ENCODE peak calls at places on chromosomes 1 and 21, in seven cellular contexts. One of them, this sample, is unnamed.

GRCh38 chr1:89682630-89683029 is 49.7 kb downstream of the LRRC8C start:
- DNase-seq in A549: no peak
- DNase-seq in left lung: no peak
- DNase-seq in thoracic aorta: no peak
- DNase-seq in type B pancreatic cell: no peak
- DNase-seq in breast epithelium: no peak
- DNase-seq in HFF-Myc: no peak
- DNase-seq in this sample: no peak

GRCh38 chr1:106768501-106768900 is 288.0 kb upstream of the PRMT6 start:
- DNase-seq in A549: no peak
- DNase-seq in left lung: no peak
- DNase-seq in thoracic aorta: no peak
- DNase-seq in type B pancreatic cell: no peak
- DNase-seq in breast epithelium: no peak
- DNase-seq in HFF-Myc: no peak
- DNase-seq in this sample: no peak

GRCh38 chr1:115133440-115133839 is 44.1 kb upstream of the TSPAN2 start:
- DNase-seq in A549: no peak
- DNase-seq in left lung: no peak
- DNase-seq in thoracic aorta: no peak
- DNase-seq in type B pancreatic cell: no peak
- DNase-seq in breast epithelium: no peak
- DNase-seq in HFF-Myc: no peak
- DNase-seq in this sample: no peak

GRCh38 chr21:26453258-26453657 is 119.8 kb downstream of the CYYR1 start:
- DNase-seq in A549: no peak
- DNase-seq in left lung: no peak
- DNase-seq in thoracic aorta: no peak
- DNase-seq in type B pancreatic cell: no peak
- DNase-seq in breast epithelium: no peak
- DNase-seq in HFF-Myc: no peak
- DNase-seq in this sample: no peak

GRCh38 chr1:226677121-226678020 is 61.7 kb downstream of the ITPKB start:
- DNase-seq in A549: peak
- DNase-seq in left lung: peak
- DNase-seq in thoracic aorta: peak
- DNase-seq in type B pancreatic cell: no peak
- DNase-seq in breast epithelium: peak
- DNase-seq in HFF-Myc: no peak
- DNase-seq in this sample: no peak

GRCh38 chr1:61241864-61242472 is 159.6 kb downstream of the NFIA start:
- DNase-seq in A549: no peak
- DNase-seq in left lung: no peak
- DNase-seq in thoracic aorta: no peak
- DNase-seq in type B pancreatic cell: no peak
- DNase-seq in breast epithelium: no peak
- DNase-seq in HFF-Myc: no peak
- DNase-seq in this sample: no peak

GRCh38 chr1:111656093-111657017 is 36.8 kb downstream of the RAP1A start:
- DNase-seq in A549: peak
- DNase-seq in left lung: no peak
- DNase-seq in thoracic aorta: peak
- DNase-seq in type B pancreatic cell: no peak
- DNase-seq in breast epithelium: no peak
- DNase-seq in HFF-Myc: peak
- DNase-seq in this sample: no peak

GRCh38 chr1:225602590-225603206 is 50.2 kb downstream of the ENAH start:
- DNase-seq in A549: no peak
- DNase-seq in left lung: no peak
- DNase-seq in thoracic aorta: no peak
- DNase-seq in type B pancreatic cell: no peak
- DNase-seq in breast epithelium: no peak
- DNase-seq in HFF-Myc: no peak
- DNase-seq in this sample: no peak

GRCh38 chr1:164780863-164781262 is 221.9 kb downstream of the PBX1 start:
- DNase-seq in A549: peak
- DNase-seq in left lung: no peak
- DNase-seq in thoracic aorta: no peak
- DNase-seq in type B pancreatic cell: no peak
- DNase-seq in breast epithelium: no peak
- DNase-seq in HFF-Myc: peak
- DNase-seq in this sample: no peak

GRCh38 chr1:154547333-154547732 is 11.1 kb downstream of the UBE2Q1 start:
- DNase-seq in A549: no peak
- DNase-seq in left lung: no peak
- DNase-seq in thoracic aorta: no peak
- DNase-seq in type B pancreatic cell: no peak
- DNase-seq in breast epithelium: no peak
- DNase-seq in HFF-Myc: no peak
- DNase-seq in this sample: no peak

GRCh38 chr1:109020693-109021092 is 21.2 kb downstream of the WDR47 start:
- DNase-seq in A549: no peak
- DNase-seq in left lung: no peak
- DNase-seq in thoracic aorta: no peak
- DNase-seq in type B pancreatic cell: no peak
- DNase-seq in breast epithelium: no peak
- DNase-seq in HFF-Myc: no peak
- DNase-seq in this sample: no peak

GRCh38 chr1:31954607-31955283 is 16.6 kb upstream of the PTP4A2 start:
- DNase-seq in A549: peak
- DNase-seq in left lung: peak
- DNase-seq in thoracic aorta: peak
- DNase-seq in type B pancreatic cell: no peak
- DNase-seq in breast epithelium: peak
- DNase-seq in HFF-Myc: peak
- DNase-seq in this sample: peak

GRCh38 chr1:42777860-42778259 is 6.9 kb upstream of the TMEM269 start:
- DNase-seq in A549: peak
- DNase-seq in left lung: no peak
- DNase-seq in thoracic aorta: no peak
- DNase-seq in type B pancreatic cell: no peak
- DNase-seq in breast epithelium: no peak
- DNase-seq in HFF-Myc: no peak
- DNase-seq in this sample: no peak

GRCh38 chr1:9658186-9658585 is 6.7 kb downstream of the PIK3CD start:
- DNase-seq in A549: no peak
- DNase-seq in left lung: no peak
- DNase-seq in thoracic aorta: no peak
- DNase-seq in type B pancreatic cell: no peak
- DNase-seq in breast epithelium: no peak
- DNase-seq in HFF-Myc: no peak
- DNase-seq in this sample: no peak

GRCh38 chr1:78911956-78912880 is 94.3 kb downstream of the ADGRL4 start:
- DNase-seq in A549: no peak
- DNase-seq in left lung: no peak
- DNase-seq in thoracic aorta: no peak
- DNase-seq in type B pancreatic cell: no peak
- DNase-seq in breast epithelium: no peak
- DNase-seq in HFF-Myc: no peak
- DNase-seq in this sample: no peak

GRCh38 chr1:30307182-30307581 is 416.2 kb downstream of the MATN1 start:
- DNase-seq in A549: no peak
- DNase-seq in left lung: no peak
- DNase-seq in thoracic aorta: no peak
- DNase-seq in type B pancreatic cell: peak
- DNase-seq in breast epithelium: no peak
- DNase-seq in HFF-Myc: no peak
- DNase-seq in this sample: no peak

GRCh38 chr1:166129006-166129405 is 37.8 kb downstream of the FAM78B start:
- DNase-seq in A549: no peak
- DNase-seq in left lung: no peak
- DNase-seq in thoracic aorta: no peak
- DNase-seq in type B pancreatic cell: no peak
- DNase-seq in breast epithelium: no peak
- DNase-seq in HFF-Myc: no peak
- DNase-seq in this sample: no peak

DNA sequence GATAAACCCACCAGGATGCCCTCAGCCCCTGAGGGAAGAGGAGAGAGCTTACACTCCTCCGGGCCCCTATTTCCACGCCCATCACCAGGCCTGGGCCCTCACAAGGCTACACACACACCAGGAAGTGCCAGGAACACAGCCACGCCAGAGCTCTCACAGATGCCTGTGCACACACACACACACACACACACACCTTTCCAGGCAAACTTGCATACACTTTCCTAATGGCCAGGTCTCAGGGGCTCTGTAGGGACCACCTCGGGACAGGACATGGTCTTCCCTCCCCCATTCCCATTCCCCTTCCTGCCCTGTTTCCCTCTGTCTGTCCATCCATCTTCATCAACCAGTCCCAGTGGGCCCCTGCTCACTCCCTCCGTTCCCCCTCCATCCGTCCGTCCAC is 9.7 kb upstream of the EPHA2 start:
- DNase-seq in A549: no peak
- DNase-seq in left lung: no peak
- DNase-seq in thoracic aorta: no peak
- DNase-seq in type B pancreatic cell: no peak
- DNase-seq in breast epithelium: no peak
- DNase-seq in HFF-Myc: no peak
- DNase-seq in this sample: no peak
- TF ChIP-seq CTCF in A549: no peak
- TF ChIP-seq CTCF in left lung: no peak
- TF ChIP-seq CTCF in thoracic aorta: no peak
- TF ChIP-seq CTCF in type B pancreatic cell: no peak
- TF ChIP-seq CTCF in breast epithelium: no peak
- TF ChIP-seq CTCF in HFF-Myc: no peak
- TF ChIP-seq CTCF in this sample: no peak

DNA sequence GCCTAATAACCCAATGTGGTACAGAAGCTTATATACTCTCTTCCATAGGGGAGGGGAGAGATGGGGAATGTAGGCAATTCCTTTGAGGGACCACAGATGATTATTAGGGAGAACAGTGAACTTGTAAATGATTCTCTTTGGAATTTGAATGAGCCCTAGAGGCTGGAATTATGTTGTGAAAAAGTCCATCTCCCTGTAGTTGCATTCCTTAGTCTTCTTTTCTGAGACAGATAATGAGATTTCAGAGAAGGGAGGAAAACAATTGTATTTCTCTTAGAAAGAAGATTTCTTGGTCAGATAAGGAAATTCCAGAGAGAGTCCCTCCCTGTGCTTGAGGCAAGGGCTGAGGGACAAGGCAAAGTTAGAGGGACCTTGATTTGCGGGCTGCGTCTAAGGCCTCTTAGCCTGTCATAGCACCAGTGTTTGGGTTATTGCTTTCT is 89.0 kb upstream of the HMCN1 start:
- DNase-seq in A549: no peak
- DNase-seq in left lung: no peak
- DNase-seq in thoracic aorta: no peak
- DNase-seq in type B pancreatic cell: no peak
- DNase-seq in breast epithelium: no peak
- DNase-seq in HFF-Myc: no peak
- DNase-seq in this sample: no peak
- TF ChIP-seq CTCF in A549: no peak
- TF ChIP-seq CTCF in left lung: no peak
- TF ChIP-seq CTCF in thoracic aorta: no peak
- TF ChIP-seq CTCF in type B pancreatic cell: no peak
- TF ChIP-seq CTCF in breast epithelium: no peak
- TF ChIP-seq CTCF in HFF-Myc: no peak
- TF ChIP-seq CTCF in this sample: no peak

DNA sequence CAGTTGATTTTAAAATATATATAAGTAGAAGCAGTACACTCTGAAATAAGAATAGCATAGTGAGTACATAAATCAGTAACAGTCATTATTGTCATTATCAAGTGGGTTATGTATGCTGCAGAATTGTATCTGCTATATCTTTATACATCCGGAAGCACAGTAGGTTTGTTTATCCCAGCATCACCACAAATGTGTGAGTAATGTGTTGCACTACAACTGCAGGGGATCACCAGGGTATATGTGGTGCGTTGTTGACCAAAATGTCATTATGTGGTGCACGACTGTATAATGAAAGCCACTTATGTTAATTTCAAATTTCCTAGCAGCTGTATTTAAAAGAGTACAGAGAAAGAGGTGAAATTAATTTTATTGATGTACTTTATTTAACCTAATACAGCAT is 87.7 kb upstream of the GADD45A start:
- DNase-seq in A549: no peak
- DNase-seq in left lung: no peak
- DNase-seq in thoracic aorta: no peak
- DNase-seq in type B pancreatic cell: no peak
- DNase-seq in breast epithelium: no peak
- DNase-seq in HFF-Myc: no peak
- DNase-seq in this sample: no peak
- TF ChIP-seq CTCF in A549: no peak
- TF ChIP-seq CTCF in left lung: no peak
- TF ChIP-seq CTCF in thoracic aorta: no peak
- TF ChIP-seq CTCF in type B pancreatic cell: no peak
- TF ChIP-seq CTCF in breast epithelium: no peak
- TF ChIP-seq CTCF in HFF-Myc: no peak
- TF ChIP-seq CTCF in this sample: no peak

GRCh38 chr1:229599218-229599812 is 26.6 kb downstream of the TAF5L start:
- DNase-seq in A549: no peak
- DNase-seq in left lung: no peak
- DNase-seq in thoracic aorta: no peak
- DNase-seq in type B pancreatic cell: no peak
- DNase-seq in breast epithelium: no peak
- DNase-seq in HFF-Myc: no peak
- DNase-seq in this sample: no peak

GRCh38 chr1:229597877-229598276 is 28.0 kb downstream of the TAF5L start:
- DNase-seq in A549: no peak
- DNase-seq in left lung: no peak
- DNase-seq in thoracic aorta: no peak
- DNase-seq in type B pancreatic cell: no peak
- DNase-seq in breast epithelium: no peak
- DNase-seq in HFF-Myc: no peak
- DNase-seq in this sample: no peak

GRCh38 chr1:229594227-229595008 is 31.5 kb downstream of the TAF5L start:
- DNase-seq in A549: no peak
- DNase-seq in left lung: no peak
- DNase-seq in thoracic aorta: no peak
- DNase-seq in type B pancreatic cell: no peak
- DNase-seq in breast epithelium: no peak
- DNase-seq in HFF-Myc: no peak
- DNase-seq in this sample: no peak

GRCh38 chr1:229600229-229600628 is 25.7 kb downstream of the TAF5L start:
- DNase-seq in A549: no peak
- DNase-seq in left lung: no peak
- DNase-seq in thoracic aorta: no peak
- DNase-seq in type B pancreatic cell: no peak
- DNase-seq in breast epithelium: no peak
- DNase-seq in HFF-Myc: no peak
- DNase-seq in this sample: no peak

DNA sequence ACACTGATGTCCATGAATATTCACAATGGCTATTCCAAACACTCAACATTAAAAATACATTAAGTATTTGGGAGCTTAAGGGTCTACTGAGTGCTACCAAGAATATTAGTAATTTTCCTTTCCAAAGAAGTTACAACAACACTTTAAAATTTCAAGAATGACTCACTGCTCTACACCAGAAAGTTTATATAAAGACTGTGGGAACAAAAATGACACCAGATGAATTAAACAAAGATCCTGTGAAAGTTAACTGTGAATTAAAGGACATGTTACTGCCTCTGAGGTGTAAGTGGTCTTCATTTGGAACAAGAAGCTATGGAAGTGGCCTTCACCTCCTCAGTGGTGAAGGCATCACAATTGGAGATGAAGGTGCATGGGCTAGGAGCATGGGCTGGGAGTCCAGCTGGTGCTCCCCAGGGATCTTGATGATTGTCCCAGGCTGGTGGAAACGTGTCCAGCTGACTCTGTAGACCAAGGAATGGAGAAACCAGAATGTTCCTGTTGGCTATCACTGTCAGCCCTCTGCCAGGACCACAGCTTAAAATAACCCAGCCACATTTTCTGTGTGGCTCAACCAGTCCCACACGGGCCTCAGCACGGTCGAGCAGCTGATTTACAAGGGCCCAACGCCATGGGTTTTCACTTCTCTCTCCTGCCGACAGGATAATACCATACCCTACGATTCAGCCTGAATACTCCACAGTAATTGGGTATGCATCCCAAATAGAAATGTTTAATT is 28.8 kb downstream of the TAF5L start:
- DNase-seq in A549: no peak
- DNase-seq in left lung: peak
- DNase-seq in thoracic aorta: peak
- DNase-seq in type B pancreatic cell: no peak
- DNase-seq in breast epithelium: no peak
- DNase-seq in HFF-Myc: no peak
- DNase-seq in this sample: no peak
- TF ChIP-seq CTCF in A549: no peak
- TF ChIP-seq CTCF in left lung: no peak
- TF ChIP-seq CTCF in thoracic aorta: peak
- TF ChIP-seq CTCF in type B pancreatic cell: no peak
- TF ChIP-seq CTCF in breast epithelium: no peak
- TF ChIP-seq CTCF in HFF-Myc: no peak
- TF ChIP-seq CTCF in this sample: no peak